ENCODE peak calls at places on chromosomes 11 and 22, in four cellular contexts. X, U, C and K are unnamed samples.

GRCh38 chr11:118997627-118998387 is at the start of gene CENATAC:
- DNase-seq in X (peak), U (peak), C (peak), K (peak)

GRCh38 chr11:75369846-75370245 is 18.4 kb upstream of the ARRB1 start:
- DNase-seq in X (no peak), U (no peak), C (no peak), K (no peak)

GRCh38 chr11:17611503-17612220 is 64.6 kb downstream of the OTOG start:
- DNase-seq in X (no peak), U (no peak), C (no peak), K (no peak)

GRCh38 chr11:68036141-68036716 is 2.6 kb upstream of the TCIRG1 start:
- DNase-seq in X (no peak), U (no peak), C (no peak), K (no peak)

GRCh38 chr11:120841074-120841473 is 182.8 kb upstream of the TBCEL start:
- DNase-seq in X (no peak), U (no peak), C (no peak), K (no peak)

GRCh38 chr22:45757068-45757467 is 85.4 kb downstream of the ATXN10 start:
- DNase-seq in X (peak), U (peak), C (no peak), K (no peak)

GRCh38 chr11:34926101-34926830 is 9.8 kb downstream of the PDHX start:
- DNase-seq in X (no peak), U (no peak), C (peak), K (no peak)

GRCh38 chr11:2793781-2794418 is 91.7 kb downstream of the CDKN1C start:
- DNase-seq in X (no peak), U (no peak), C (no peak), K (no peak)

GRCh38 chr11:16987205-16987568 is 27.0 kb downstream of the PLEKHA7 start:
- DNase-seq in X (no peak), U (peak), C (no peak), K (no peak)

GRCh38 chr11:86785576-86785975 is 14.8 kb upstream of the PRSS23 start:
- DNase-seq in X (no peak), U (no peak), C (no peak), K (no peak)

GRCh38 chr11:73249304-73249703 is 22.8 kb upstream of the P2RY6 start:
- DNase-seq in X (no peak), U (no peak), C (no peak), K (peak)

GRCh38 chr11:70913715-70914231 is 338.6 kb downstream of the SHANK2 start:
- DNase-seq in X (peak), U (no peak), C (no peak), K (no peak)

GRCh38 chr11:70914496-70914895 is 337.9 kb downstream of the SHANK2 start:
- DNase-seq in X (no peak), U (no peak), C (no peak), K (no peak)

GRCh38 chr11:70912226-70912840 is 340.0 kb downstream of the SHANK2 start:
- DNase-seq in X (no peak), U (no peak), C (no peak), K (no peak)

GRCh38 chr11:70916321-70916720 is 336.1 kb downstream of the SHANK2 start:
- DNase-seq in X (no peak), U (no peak), C (no peak), K (no peak)

GRCh38 chr11:70915158-70915795 is 337.1 kb downstream of the SHANK2 start:
- DNase-seq in X (no peak), U (no peak), C (no peak), K (no peak)
- TF ChIP-seq SUZ12 in X (no peak), U (no peak), C (no peak), K (no peak)

GRCh38 chr11:126308271-126308671 is 4.4 kb downstream of the DCPS start:
- DNase-seq in X (no peak), U (no peak), C (no peak), K (no peak)

GRCh38 chr11:126310992-126311310 is 7.1 kb downstream of the DCPS start:
- DNase-seq in X (no peak), U (no peak), C (no peak), K (no peak)

GRCh38 chr11:126312903-126313460 is 9.1 kb downstream of the DCPS start:
- DNase-seq in X (no peak), U (no peak), C (no peak), K (no peak)

GRCh38 chr11:126311464-126312291 is 7.8 kb downstream of the DCPS start:
- DNase-seq in X (no peak), U (no peak), C (no peak), K (peak)

GRCh38 chr11:126310229-126310991 is 6.5 kb downstream of the DCPS start:
- DNase-seq in X (peak), U (peak), C (peak), K (no peak)
- TF ChIP-seq SUZ12 in X (no peak), U (no peak), C (no peak), K (no peak)

GRCh38 chr22:40703174-40703573 is 23.9 kb downstream of the MCHR1 start:
- DNase-seq in X (no peak), U (no peak), C (no peak), K (peak)
- TF ChIP-seq SUZ12 in X (no peak), U (no peak), C (no peak), K (no peak)

DNA sequence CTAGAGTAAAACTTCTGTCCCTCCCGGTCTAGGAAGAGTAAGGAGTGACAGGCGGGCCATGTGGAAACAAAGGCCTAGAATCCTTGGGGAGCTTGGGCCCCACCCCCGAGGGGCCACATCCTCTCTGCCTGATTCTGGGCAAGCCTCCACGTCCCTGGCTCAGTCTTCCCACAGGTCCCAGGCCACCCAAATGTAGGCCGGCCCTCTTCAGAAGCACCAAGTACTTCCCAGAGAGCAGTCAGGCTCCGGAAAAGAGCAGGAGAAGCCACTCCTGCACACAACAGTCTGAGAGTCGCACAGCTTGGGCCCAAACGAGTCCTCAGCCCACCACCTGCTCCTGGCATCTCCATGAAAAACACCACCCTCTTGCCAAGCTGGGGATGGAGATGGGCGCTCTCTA is 15.5 kb downstream of the EHD1 start:
- DNase-seq in X (no peak), U (no peak), C (no peak), K (no peak)
- TF ChIP-seq SUZ12 in X (no peak), U (no peak), C (no peak), K (no peak)

GRCh38 chr11:66017354-66017753 is 5.5 kb downstream of the CST6 start:
- DNase-seq in X (no peak), U (no peak), C (no peak), K (no peak)
- TF ChIP-seq SUZ12 in X (no peak), U (no peak), C (no peak), K (no peak)

DNA sequence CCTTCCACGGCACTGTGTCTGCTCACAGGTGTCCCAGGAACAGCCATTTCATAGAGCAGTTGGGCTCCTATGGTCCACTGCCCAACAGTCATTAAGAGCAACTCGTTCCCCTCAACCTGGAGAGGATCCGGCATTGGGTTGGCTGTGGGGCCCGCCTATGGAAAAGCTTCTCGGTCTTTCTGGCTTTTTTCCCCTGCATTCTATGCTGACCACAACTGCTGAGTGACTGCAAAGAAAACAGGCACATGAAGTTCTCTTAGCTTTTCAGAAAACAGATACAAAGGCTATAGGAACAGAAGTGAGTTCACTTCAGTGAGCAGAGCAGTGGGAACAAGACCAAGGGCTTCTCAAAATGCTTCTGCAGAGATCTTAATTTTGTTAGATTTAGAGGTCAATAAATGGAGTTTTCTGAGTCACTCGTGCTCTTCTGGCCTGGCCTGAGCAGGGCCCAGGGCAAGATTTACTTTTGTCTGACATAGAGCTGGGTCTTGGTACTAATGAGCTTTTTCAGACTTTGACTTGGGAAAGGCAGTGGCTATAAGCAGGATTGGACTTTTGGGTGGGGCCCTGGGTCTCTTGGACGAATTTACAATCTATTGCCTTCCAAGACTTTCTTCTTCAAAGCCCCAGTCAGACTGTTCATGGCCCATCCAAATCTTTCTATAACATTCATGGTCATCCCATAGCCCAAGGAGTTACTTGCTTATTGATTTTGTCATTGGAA is 13.6 kb upstream of the APOL5 start:
- DNase-seq in X (no peak), U (no peak), C (no peak), K (no peak)
- TF ChIP-seq SUZ12 in X (no peak), U (no peak), C (no peak), K (no peak)